ENCODE peak calls at places on chromosomes 5 and 9, in four cellular contexts. P is fibroblast of pulmonary artery, E is dorsolateral prefrontal cortex, G is heart right ventricle. A is an unnamed sample.

GRCh38 chr5:65190328-65191053 is 291.2 kb downstream of the ADAMTS6 start:
- DNase-seq in P (peak), G (no peak), E (no peak), A (peak)

GRCh38 chr9:107175826-107176500 is 107.1 kb upstream of the RAD23B start:
- DNase-seq in P (no peak), G (peak), E (no peak), A (no peak)

GRCh38 chr9:118522093-118523028 is 818.2 kb downstream of the TLR4 start:
- DNase-seq in P (peak), E (peak), G (peak), A (peak)

GRCh38 chr5:177189965-177190364 is 56.4 kb downstream of the NSD1 start:
- DNase-seq in E (no peak), P (no peak), G (no peak), A (no peak)

GRCh38 chr9:127586537-127586936 is 25.5 kb upstream of the STXBP1 start:
- DNase-seq in E (peak), G (peak), P (peak), A (no peak)

GRCh38 chr9:36748322-36748899 is 175.7 kb downstream of the MELK start:
- DNase-seq in P (peak), E (no peak), G (peak), A (peak)

GRCh38 chr5:76473676-76474075 is 70.6 kb downstream of the IQGAP2 start:
- DNase-seq in E (no peak), G (no peak), P (no peak), A (no peak)

GRCh38 chr9:94804917-94805544 is 78.5 kb downstream of the AOPEP start:
- DNase-seq in E (no peak), G (no peak), P (no peak), A (no peak)

GRCh38 chr5:72231989-72232703 is 87.9 kb downstream of the MRPS27 start:
- DNase-seq in G (no peak), E (no peak), P (no peak), A (no peak)

GRCh38 chr5:59637878-59638580 is 255.5 kb downstream of the PDE4D start:
- DNase-seq in G (no peak), E (no peak), P (peak), A (no peak)

GRCh38 chr5:150177721-150178120 is 11.1 kb downstream of the CDX1 start:
- DNase-seq in E (no peak), P (no peak), G (no peak), A (no peak)

DNA sequence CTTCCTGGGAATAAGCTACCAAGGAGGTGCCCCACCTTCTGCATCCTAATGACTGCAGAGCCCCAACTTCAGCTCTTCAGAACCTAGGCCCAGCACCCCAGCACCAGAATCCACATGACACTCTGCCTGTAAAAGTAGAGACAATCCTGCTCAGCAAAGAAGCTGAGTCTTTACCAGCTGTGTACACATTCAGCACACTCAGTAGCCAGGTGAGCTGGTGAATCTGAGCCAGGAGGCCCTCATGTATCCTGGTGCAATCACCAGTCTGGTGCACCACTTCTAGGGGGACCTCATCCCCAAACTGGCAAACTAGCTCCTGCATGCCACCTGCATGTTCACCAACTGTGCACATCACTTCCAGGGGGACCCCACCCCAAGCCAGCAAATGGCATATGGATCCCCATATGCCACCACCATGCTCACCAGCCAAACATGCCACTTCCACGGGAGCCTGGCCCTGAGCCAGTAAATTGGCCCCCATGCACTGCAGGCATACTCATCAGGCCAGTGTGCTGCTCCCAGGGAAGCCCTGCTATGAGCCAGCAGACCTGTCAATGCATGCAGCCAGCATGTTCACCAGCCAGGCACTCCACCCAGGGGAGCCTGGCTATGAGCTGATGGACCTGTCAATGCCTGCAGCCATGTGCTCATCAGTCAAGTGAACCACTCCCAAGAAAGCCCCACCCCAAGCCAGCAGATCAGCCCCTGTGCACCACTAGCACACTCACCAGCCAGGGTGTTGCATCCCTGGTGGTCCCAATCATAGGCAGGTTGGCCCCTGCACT is 15.6 kb upstream of the BTNL9 start:
- DNase-seq in E (no peak), P (no peak), G (no peak), A (no peak)
- H3K4me3 ChIP-seq in E (no peak), P (no peak), G (no peak), A (no peak)

DNA sequence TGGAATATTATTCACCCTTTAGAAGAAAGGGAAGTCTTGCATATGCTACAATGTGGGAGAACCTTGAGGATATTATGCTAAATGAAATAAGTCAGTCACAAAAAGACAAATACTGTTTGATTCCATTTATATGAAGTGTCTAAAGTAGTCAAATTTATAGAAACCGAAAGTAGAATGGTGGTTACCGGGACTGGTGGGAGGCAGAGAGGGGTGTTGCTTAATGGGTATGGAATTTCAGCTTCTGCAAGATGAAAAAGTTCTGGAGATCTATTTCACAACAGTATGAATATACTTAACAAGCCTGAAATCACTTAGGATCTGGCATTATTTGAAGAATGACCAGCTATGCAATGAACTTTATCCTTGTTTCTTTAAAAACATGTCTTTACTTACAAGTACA is 14.6 kb upstream of the FREM1 start:
- DNase-seq in G (no peak), E (no peak), P (peak), A (no peak)
- H3K4me3 ChIP-seq in G (peak), E (no peak), P (peak), A (no peak)

GRCh38 chr9:69206047-69206446 is 32.0 kb downstream of the TJP2 start:
- DNase-seq in G (no peak), E (no peak), P (no peak), A (no peak)

GRCh38 chr9:69204378-69204777 is 30.3 kb downstream of the TJP2 start:
- DNase-seq in P (no peak), G (no peak), E (no peak), A (no peak)

GRCh38 chr9:69207503-69207902 is 33.4 kb downstream of the TJP2 start:
- DNase-seq in E (no peak), G (peak), P (no peak), A (no peak)

GRCh38 chr9:69202556-69202955 is 28.5 kb downstream of the TJP2 start:
- DNase-seq in E (no peak), G (no peak), P (no peak), A (no peak)

GRCh38 chr9:69204869-69205268 is 30.8 kb downstream of the TJP2 start:
- DNase-seq in E (peak), P (peak), G (no peak), A (no peak)
- H3K4me3 ChIP-seq in E (peak), P (no peak), G (no peak), A (no peak)

DNA sequence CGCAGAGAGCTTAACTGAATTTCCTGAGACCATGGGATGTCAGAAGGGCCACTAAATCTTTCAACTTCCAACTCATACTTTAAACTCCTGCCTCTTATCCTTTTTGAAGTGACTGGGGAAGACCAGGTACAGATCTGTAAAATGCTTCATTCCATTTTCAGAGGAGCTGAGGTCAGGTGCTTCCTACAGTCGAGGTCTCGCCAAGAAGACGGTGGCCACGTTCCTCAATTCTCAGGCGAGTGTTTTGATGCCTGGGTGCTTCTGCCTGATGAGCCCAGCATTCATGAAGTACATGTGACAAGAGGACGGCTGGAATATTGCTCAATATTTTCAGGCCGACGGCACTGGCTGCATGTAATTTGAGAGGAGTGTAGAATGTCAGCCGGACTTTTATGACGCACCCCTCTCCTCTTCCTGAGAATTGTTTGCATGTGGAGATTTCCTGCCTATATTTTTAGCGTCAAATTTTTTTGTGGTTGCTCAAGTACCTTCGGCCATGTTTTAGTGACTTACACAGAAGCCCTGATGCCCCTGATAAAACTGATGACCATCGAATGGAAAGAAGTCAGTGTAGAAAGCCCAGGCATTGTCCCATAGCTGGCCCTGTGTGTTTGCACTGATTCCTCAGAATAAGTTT is 38.8 kb upstream of the GLRX start:
- DNase-seq in P (peak), E (peak), G (peak), A (peak)
- H3K4me3 ChIP-seq in P (peak), E (no peak), G (no peak), A (no peak)

DNA sequence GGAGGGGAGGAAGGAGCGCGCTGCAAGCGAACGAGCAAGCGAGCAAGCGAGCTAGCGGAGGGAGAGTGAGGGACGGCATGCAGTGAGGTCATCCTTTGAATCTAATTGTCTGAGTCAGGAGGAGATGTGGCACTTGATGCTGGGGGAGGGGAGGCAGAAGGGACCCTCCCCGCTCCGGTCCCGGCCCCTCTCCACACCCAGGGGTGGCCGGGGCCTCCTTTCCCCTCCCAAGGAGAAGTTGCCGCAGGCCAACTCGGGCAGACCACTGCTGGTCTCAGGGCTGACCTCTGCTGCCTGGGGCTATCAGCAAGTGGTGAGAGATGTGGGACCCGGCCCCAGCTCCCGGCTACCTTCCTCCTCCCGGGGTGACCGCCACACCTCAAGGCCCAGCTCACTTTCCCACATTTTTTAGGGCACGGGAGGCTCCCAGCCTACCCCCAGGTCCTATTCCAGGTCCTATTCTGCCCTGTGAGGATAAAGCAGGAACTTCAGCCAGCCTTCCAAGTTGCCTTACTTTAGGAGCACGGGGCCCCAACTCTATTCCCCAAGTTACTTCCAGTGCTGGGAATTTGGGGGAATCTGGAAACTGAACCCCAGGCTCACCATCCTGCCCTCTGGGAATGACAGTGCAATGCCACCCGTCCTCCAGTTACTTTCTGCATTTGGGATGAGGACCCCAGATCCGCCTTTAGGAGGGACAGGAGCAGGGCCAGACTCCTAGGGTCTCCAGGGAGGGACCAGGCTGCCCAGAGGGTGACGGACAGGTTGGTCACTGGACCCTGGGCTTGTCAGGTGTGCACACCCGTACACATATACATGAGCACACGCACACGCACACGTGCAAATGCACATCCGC is 11.1 kb downstream of the CNTFR start:
- DNase-seq in P (peak), E (no peak), G (no peak), A (peak)
- H3K4me3 ChIP-seq in P (no peak), E (peak), G (peak), A (no peak)

DNA sequence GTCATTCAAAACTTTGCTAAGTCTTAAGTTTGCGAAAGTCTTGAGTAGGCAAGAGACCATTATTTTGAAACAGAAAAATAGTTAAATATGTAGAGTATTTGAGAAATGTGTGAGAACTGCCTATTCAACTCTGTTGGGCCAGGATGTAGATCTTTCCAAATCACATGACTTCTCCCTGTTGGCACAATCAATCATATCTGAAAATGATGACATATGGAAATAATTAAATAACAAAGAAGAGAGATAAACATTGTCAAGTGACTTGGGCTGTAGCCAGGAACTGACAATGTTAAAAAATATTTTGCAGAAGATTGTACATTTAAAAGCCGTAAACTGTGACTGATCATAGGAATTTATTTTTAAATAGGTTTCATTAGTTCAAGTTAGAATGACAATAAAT is 104.6 kb upstream of the IL6ST start:
- DNase-seq in P (peak), G (no peak), E (no peak), A (peak)
- H3K4me3 ChIP-seq in P (no peak), G (no peak), E (no peak), A (no peak)

DNA sequence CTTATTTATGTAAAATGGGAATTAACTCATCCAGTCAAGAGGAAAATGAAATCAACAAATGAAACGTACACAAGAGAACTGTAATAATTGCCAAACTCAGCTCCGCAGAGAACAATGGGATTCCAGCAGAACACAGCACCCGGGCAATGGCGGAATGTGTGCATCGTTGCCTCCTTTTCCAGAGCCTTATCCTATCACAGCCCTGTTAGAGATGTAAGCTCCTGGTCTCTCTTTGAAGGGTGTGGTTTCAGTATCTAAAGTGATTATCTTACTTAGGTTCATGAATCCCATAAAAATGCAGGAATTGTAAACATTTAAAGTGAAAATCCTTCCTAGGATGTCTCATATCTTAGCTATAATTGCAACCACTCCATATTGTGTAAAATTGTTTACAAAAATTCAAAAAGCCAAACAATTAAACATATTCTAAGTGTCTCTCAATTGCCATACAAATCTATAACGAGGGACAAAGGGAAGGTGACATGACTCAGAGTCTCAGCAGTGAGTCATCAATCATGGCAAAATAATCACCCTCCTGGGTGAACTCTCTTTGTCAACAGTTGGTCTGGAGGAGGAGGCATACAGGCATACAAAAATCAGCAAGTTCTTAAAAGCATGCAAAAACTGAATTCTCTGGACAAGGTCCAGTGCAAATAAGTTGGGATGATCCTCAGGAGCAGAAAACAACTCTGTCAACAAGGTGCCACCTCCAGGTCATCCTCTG is 22.6 kb downstream of the SEMA5A start:
- DNase-seq in P (peak), E (no peak), G (no peak), A (no peak)
- H3K4me3 ChIP-seq in P (no peak), E (no peak), G (no peak), A (no peak)

DNA sequence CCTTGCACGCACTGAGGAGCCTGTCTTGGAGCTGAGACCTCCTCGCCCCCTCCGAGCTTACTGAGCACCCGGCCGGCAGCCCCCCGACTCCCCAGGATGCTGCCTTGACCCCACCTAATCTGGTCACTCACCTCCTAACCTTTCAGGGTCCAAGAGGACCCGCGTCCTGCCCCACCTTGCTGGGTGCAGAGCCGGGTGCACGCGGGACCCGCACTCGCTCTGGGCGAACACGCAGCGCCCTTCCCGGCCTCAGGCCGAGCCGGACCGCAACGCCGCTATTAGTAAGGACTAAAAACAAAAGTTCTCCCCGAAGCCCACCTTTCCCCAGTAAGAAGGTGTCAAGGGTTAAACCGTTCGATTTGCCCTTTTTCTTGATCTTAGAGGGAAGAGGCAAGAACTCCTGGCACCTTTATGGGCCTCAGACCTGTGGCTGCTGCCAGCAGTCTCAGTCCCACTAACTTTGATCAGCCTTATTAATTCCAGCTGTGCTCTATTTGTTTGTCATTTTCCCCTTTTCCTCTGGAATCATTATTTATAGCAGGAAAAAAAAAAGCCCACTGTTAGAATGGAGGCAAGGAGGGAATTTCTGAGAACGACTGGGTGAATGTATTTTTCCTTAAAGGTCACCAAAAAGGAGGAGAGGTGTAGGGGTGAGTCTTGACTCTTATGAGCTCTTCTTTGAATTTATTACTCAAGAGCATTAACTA is 10.5 kb downstream of the IRX2 start:
- DNase-seq in P (no peak), G (no peak), E (no peak), A (no peak)
- H3K4me3 ChIP-seq in P (no peak), G (no peak), E (no peak), A (peak)

GRCh38 chr5:175736652-175737051 is 78.8 kb downstream of the HRH2 start:
- DNase-seq in E (no peak), P (no peak), G (no peak), A (no peak)
- H3K4me3 ChIP-seq in E (no peak), P (no peak), G (no peak), A (no peak)